ENCODE peak calls at places on chromosome 17, in eight cellular contexts. A is amygdala, K is thoracic aorta, M is NCI-H460, G is AG09309, V is A172, E is NCI-H774, P is AG04450. H is an unnamed sample.

GRCh38 chr17:64685705-64686104 is 23.6 kb upstream of the SMURF2 start:
- DNase-seq in A (no peak), K (no peak), M (no peak), G (no peak), V (no peak), E (no peak), P (no peak), H (no peak)

GRCh38 chr17:78104540-78104941 is 24.0 kb downstream of the TMC6 start:
- DNase-seq in A (no peak), K (no peak), M (no peak), G (no peak), V (no peak), E (no peak), P (no peak), H (no peak)

GRCh38 chr17:29617481-29618271 is 5.0 kb downstream of the CORO6 start:
- DNase-seq in A (peak; percentile 74), K (no peak), M (peak; percentile 59), G (no peak), V (no peak), E (peak; percentile 71), P (no peak), H (no peak)

GRCh38 chr17:13338421-13338820 is 263.3 kb downstream of the HS3ST3A1 start:
- DNase-seq in A (no peak), K (no peak), M (no peak), G (no peak), V (no peak), E (no peak), P (no peak), H (no peak)

GRCh38 chr17:81801327-81801726 is 2.6 kb upstream of the GCGR start:
- DNase-seq in A (no peak), K (no peak), M (no peak), G (no peak), V (no peak), E (no peak), P (no peak), H (no peak)

GRCh38 chr17:37089998-37090397 is 141.2 kb downstream of the AATF start:
- DNase-seq in A (no peak), K (no peak), M (no peak), G (no peak), V (no peak), E (no peak), P (no peak), H (peak; percentile 34)

GRCh38 chr17:59466943-59467801 is 98.2 kb upstream of the DHX40 start:
- DNase-seq in A (no peak), K (no peak), M (no peak), G (no peak), V (no peak), E (no peak), P (no peak), H (no peak)

GRCh38 chr17:4234406-4234805 is 29.4 kb downstream of the ANKFY1 start:
- DNase-seq in A (no peak), K (no peak), M (no peak), G (no peak), V (no peak), E (no peak), P (no peak), H (no peak)

GRCh38 chr17:20173091-20173490 is 163.9 kb downstream of the SPECC1 start:
- DNase-seq in A (no peak), K (no peak), M (no peak), G (no peak), V (peak; percentile 42), E (no peak), P (no peak), H (no peak)

GRCh38 chr17:73430165-73430680 is 118.4 kb upstream of the CDC42EP4 start:
- DNase-seq in A (no peak), K (no peak), M (no peak), G (no peak), V (no peak), E (peak; percentile 61), P (no peak), H (no peak)

GRCh38 chr17:6755281-6755680 is 565 bp upstream of the XAF1 start:
- DNase-seq in A (no peak), K (no peak), M (no peak), G (peak; percentile 18), V (no peak), E (no peak), P (no peak), H (no peak)

GRCh38 chr17:14805348-14805747 is 459.8 kb downstream of the PMP22 start:
- DNase-seq in A (no peak), K (no peak), M (peak; percentile 12), G (no peak), V (no peak), E (no peak), P (no peak), H (no peak)

GRCh38 chr17:335691-336090 is 16.9 kb downstream of the RPH3AL start:
- DNase-seq in A (no peak), K (no peak), M (no peak), G (no peak), V (no peak), E (no peak), P (no peak), H (no peak)

GRCh38 chr17:36755586-36755985 is 154.2 kb downstream of the MRM1 start:
- DNase-seq in A (no peak), K (no peak), M (peak; percentile 34), G (no peak), V (no peak), E (peak; percentile 70), P (no peak), H (no peak)

GRCh38 chr17:76414334-76415295 is 30.2 kb downstream of the SPHK1 start:
- DNase-seq in A (peak; percentile 58), K (peak; percentile 11), M (no peak), G (no peak), V (peak; percentile 38), E (no peak), P (no peak), H (no peak)

GRCh38 chr17:4947411-4948165 is 742 bp downstream of the PFN1 start:
- DNase-seq in A (peak; percentile 20), K (no peak), M (no peak), G (no peak), V (peak; percentile 61), E (no peak), P (no peak), H (no peak)

GRCh38 chr17:10733666-10734065 is 3.8 kb upstream of the TMEM220 start:
- DNase-seq in A (no peak), K (no peak), M (no peak), G (no peak), V (no peak), E (no peak), P (no peak), H (no peak)

GRCh38 chr17:78365561-78366108 is 5.8 kb upstream of the SOCS3 start:
- DNase-seq in A (no peak), K (no peak), M (no peak), G (no peak), V (no peak), E (no peak), P (no peak), H (no peak)

GRCh38 chr17:10033449-10033848 is 128.4 kb upstream of the RCVRN start:
- DNase-seq in A (peak; percentile 49), K (no peak), M (no peak), G (no peak), V (no peak), E (no peak), P (no peak), H (no peak)

GRCh38 chr17:44004077-44004760 is at the start of gene NAGS:
- DNase-seq in A (no peak), K (no peak), M (no peak), G (no peak), V (no peak), E (no peak), P (no peak), H (no peak)

GRCh38 chr17:44074231-44074910 is 3.8 kb downstream of the G6PC3 start:
- DNase-seq in A (no peak), K (no peak), M (no peak), G (no peak), V (no peak), E (no peak), P (no peak), H (no peak)

GRCh38 chr17:17104494-17104893 is 62.2 kb downstream of the MPRIP start:
- DNase-seq in A (peak; percentile 57), K (no peak), M (no peak), G (no peak), V (no peak), E (no peak), P (no peak), H (no peak)

GRCh38 chr17:69357701-69358100 is 30.8 kb upstream of the ABCA5 start:
- DNase-seq in A (no peak), K (no peak), M (no peak), G (no peak), V (no peak), E (peak; percentile 10), P (no peak), H (no peak)